ENCODE peak calls at places on chromosomes 11 and 22, in four cellular contexts. One of them, this sample, is unnamed.

GRCh38 chr22:47687776-47688175 is 925.3 kb downstream of the TBC1D22A start:
- DNase-seq in stromal cell of bone marrow: no peak
- DNase-seq in stimulated activated naive B cell treated with anti-CD40 and anti-IgM and Interleukin-4, amounts not matched to agents 10 μg/mL and 1 μg/mL and 100 μg/mL, for 72 hours: no peak
- DNase-seq in RPMI7951: no peak
- DNase-seq in this sample: no peak

GRCh38 chr11:33716236-33716635 is 15.6 kb upstream of the C11orf91 start:
- DNase-seq in stromal cell of bone marrow: no peak
- DNase-seq in RPMI7951: peak; percentile 46
- DNase-seq in stimulated activated naive B cell treated with anti-CD40 and anti-IgM and Interleukin-4, amounts not matched to agents 10 μg/mL and 1 μg/mL and 100 μg/mL, for 72 hours: no peak
- DNase-seq in this sample: no peak

GRCh38 chr22:29320546-29320945 is 5.0 kb upstream of the RASL10A start:
- DNase-seq in RPMI7951: no peak
- DNase-seq in stromal cell of bone marrow: no peak
- DNase-seq in stimulated activated naive B cell treated with anti-CD40 and anti-IgM and Interleukin-4, amounts not matched to agents 10 μg/mL and 1 μg/mL and 100 μg/mL, for 72 hours: no peak
- DNase-seq in this sample: no peak

GRCh38 chr11:10236850-10237249 is 57.2 kb downstream of the SBF2 start:
- DNase-seq in stromal cell of bone marrow: no peak
- DNase-seq in RPMI7951: peak; percentile 17
- DNase-seq in stimulated activated naive B cell treated with anti-CD40 and anti-IgM and Interleukin-4, amounts not matched to agents 10 μg/mL and 1 μg/mL and 100 μg/mL, for 72 hours: no peak
- DNase-seq in this sample: no peak

GRCh38 chr22:46638601-46639431 is 18.6 kb downstream of the GRAMD4 start:
- DNase-seq in RPMI7951: no peak
- DNase-seq in stimulated activated naive B cell treated with anti-CD40 and anti-IgM and Interleukin-4, amounts not matched to agents 10 μg/mL and 1 μg/mL and 100 μg/mL, for 72 hours: no peak
- DNase-seq in stromal cell of bone marrow: no peak
- DNase-seq in this sample: no peak

GRCh38 chr11:12329797-12330196 is 47.6 kb upstream of the PARVA start:
- DNase-seq in RPMI7951: no peak
- DNase-seq in stimulated activated naive B cell treated with anti-CD40 and anti-IgM and Interleukin-4, amounts not matched to agents 10 μg/mL and 1 μg/mL and 100 μg/mL, for 72 hours: no peak
- DNase-seq in stromal cell of bone marrow: no peak
- DNase-seq in this sample: no peak

GRCh38 chr22:46652930-46653331 is 32.7 kb downstream of the GRAMD4 start:
- DNase-seq in stimulated activated naive B cell treated with anti-CD40 and anti-IgM and Interleukin-4, amounts not matched to agents 10 μg/mL and 1 μg/mL and 100 μg/mL, for 72 hours: no peak
- DNase-seq in stromal cell of bone marrow: no peak
- DNase-seq in RPMI7951: no peak
- DNase-seq in this sample: no peak

GRCh38 chr11:102225689-102226562 is 91.4 kb upstream of the BIRC3 start:
- DNase-seq in RPMI7951: peak; percentile 97
- DNase-seq in stromal cell of bone marrow: peak; percentile 90
- DNase-seq in stimulated activated naive B cell treated with anti-CD40 and anti-IgM and Interleukin-4, amounts not matched to agents 10 μg/mL and 1 μg/mL and 100 μg/mL, for 72 hours: no peak
- DNase-seq in this sample: peak; percentile 83

GRCh38 chr11:126573325-126574076 is 218.0 kb downstream of the ST3GAL4 start:
- DNase-seq in RPMI7951: no peak
- DNase-seq in stimulated activated naive B cell treated with anti-CD40 and anti-IgM and Interleukin-4, amounts not matched to agents 10 μg/mL and 1 μg/mL and 100 μg/mL, for 72 hours: no peak
- DNase-seq in stromal cell of bone marrow: no peak
- DNase-seq in this sample: no peak

GRCh38 chr11:110362916-110363574 is 66.6 kb upstream of the RDX start:
- DNase-seq in stromal cell of bone marrow: no peak
- DNase-seq in stimulated activated naive B cell treated with anti-CD40 and anti-IgM and Interleukin-4, amounts not matched to agents 10 μg/mL and 1 μg/mL and 100 μg/mL, for 72 hours: no peak
- DNase-seq in RPMI7951: peak; percentile 71
- DNase-seq in this sample: peak; percentile 30

GRCh38 chr11:61516675-61517516 is 8.3 kb downstream of the LRRC10B start:
- DNase-seq in stromal cell of bone marrow: no peak
- DNase-seq in stimulated activated naive B cell treated with anti-CD40 and anti-IgM and Interleukin-4, amounts not matched to agents 10 μg/mL and 1 μg/mL and 100 μg/mL, for 72 hours: peak; percentile 37
- DNase-seq in RPMI7951: no peak
- DNase-seq in this sample: no peak

GRCh38 chr11:22778642-22779041 is 51.0 kb downstream of the SVIP start:
- DNase-seq in stromal cell of bone marrow: no peak
- DNase-seq in RPMI7951: peak; percentile 3
- DNase-seq in stimulated activated naive B cell treated with anti-CD40 and anti-IgM and Interleukin-4, amounts not matched to agents 10 μg/mL and 1 μg/mL and 100 μg/mL, for 72 hours: no peak
- DNase-seq in this sample: no peak

GRCh38 chr22:47391169-47392053 is 629.0 kb downstream of the TBC1D22A start:
- DNase-seq in stimulated activated naive B cell treated with anti-CD40 and anti-IgM and Interleukin-4, amounts not matched to agents 10 μg/mL and 1 μg/mL and 100 μg/mL, for 72 hours: no peak
- DNase-seq in RPMI7951: no peak
- DNase-seq in stromal cell of bone marrow: no peak
- DNase-seq in this sample: no peak

GRCh38 chr11:9758676-9759518 is 95.0 kb downstream of the SWAP70 start:
- DNase-seq in stimulated activated naive B cell treated with anti-CD40 and anti-IgM and Interleukin-4, amounts not matched to agents 10 μg/mL and 1 μg/mL and 100 μg/mL, for 72 hours: peak; percentile 58
- DNase-seq in RPMI7951: peak; percentile 94
- DNase-seq in stromal cell of bone marrow: peak; percentile 57
- DNase-seq in this sample: peak; percentile 84

GRCh38 chr22:32204856-32205722 is at the start of gene RFPL2:
- DNase-seq in stromal cell of bone marrow: peak; percentile 6
- DNase-seq in RPMI7951: no peak
- DNase-seq in stimulated activated naive B cell treated with anti-CD40 and anti-IgM and Interleukin-4, amounts not matched to agents 10 μg/mL and 1 μg/mL and 100 μg/mL, for 72 hours: no peak
- DNase-seq in this sample: peak; percentile 61

GRCh38 chr11:10381730-10382129 is 73.3 kb upstream of the AMPD3 start:
- DNase-seq in RPMI7951: no peak
- DNase-seq in stimulated activated naive B cell treated with anti-CD40 and anti-IgM and Interleukin-4, amounts not matched to agents 10 μg/mL and 1 μg/mL and 100 μg/mL, for 72 hours: no peak
- DNase-seq in stromal cell of bone marrow: no peak
- DNase-seq in this sample: no peak

GRCh38 chr11:47986219-47986618 is 5.9 kb downstream of the PTPRJ start:
- DNase-seq in stromal cell of bone marrow: no peak
- DNase-seq in stimulated activated naive B cell treated with anti-CD40 and anti-IgM and Interleukin-4, amounts not matched to agents 10 μg/mL and 1 μg/mL and 100 μg/mL, for 72 hours: no peak
- DNase-seq in RPMI7951: no peak
- DNase-seq in this sample: no peak

GRCh38 chr11:70731670-70732492 is 333.6 kb downstream of the CTTN start:
- DNase-seq in stimulated activated naive B cell treated with anti-CD40 and anti-IgM and Interleukin-4, amounts not matched to agents 10 μg/mL and 1 μg/mL and 100 μg/mL, for 72 hours: no peak
- DNase-seq in RPMI7951: no peak
- DNase-seq in stromal cell of bone marrow: no peak
- DNase-seq in this sample: no peak

GRCh38 chr11:74330065-74330858 is 18.8 kb upstream of the P4HA3 start:
- DNase-seq in stimulated activated naive B cell treated with anti-CD40 and anti-IgM and Interleukin-4, amounts not matched to agents 10 μg/mL and 1 μg/mL and 100 μg/mL, for 72 hours: no peak
- DNase-seq in stromal cell of bone marrow: no peak
- DNase-seq in RPMI7951: peak; percentile 44
- DNase-seq in this sample: peak; percentile 50

GRCh38 chr11:848988-849824 is 6.6 kb downstream of the TSPAN4 start:
- DNase-seq in stromal cell of bone marrow: no peak
- DNase-seq in stimulated activated naive B cell treated with anti-CD40 and anti-IgM and Interleukin-4, amounts not matched to agents 10 μg/mL and 1 μg/mL and 100 μg/mL, for 72 hours: no peak
- DNase-seq in RPMI7951: no peak
- DNase-seq in this sample: no peak

GRCh38 chr11:63738720-63739360 is 29.7 kb downstream of the ZFTA start:
- DNase-seq in stimulated activated naive B cell treated with anti-CD40 and anti-IgM and Interleukin-4, amounts not matched to agents 10 μg/mL and 1 μg/mL and 100 μg/mL, for 72 hours: no peak
- DNase-seq in RPMI7951: peak; percentile 67
- DNase-seq in stromal cell of bone marrow: peak; percentile 64
- DNase-seq in this sample: peak; percentile 54

GRCh38 chr22:38835888-38836301 is 7.9 kb downstream of the NPTXR start:
- DNase-seq in stimulated activated naive B cell treated with anti-CD40 and anti-IgM and Interleukin-4, amounts not matched to agents 10 μg/mL and 1 μg/mL and 100 μg/mL, for 72 hours: no peak
- DNase-seq in stromal cell of bone marrow: peak; percentile 6
- DNase-seq in RPMI7951: peak; percentile 29
- DNase-seq in this sample: peak; percentile 54

GRCh38 chr22:46250783-46251125 is 661 bp upstream of the CDPF1 start:
- DNase-seq in stromal cell of bone marrow: no peak
- DNase-seq in stimulated activated naive B cell treated with anti-CD40 and anti-IgM and Interleukin-4, amounts not matched to agents 10 μg/mL and 1 μg/mL and 100 μg/mL, for 72 hours: no peak
- DNase-seq in RPMI7951: no peak
- DNase-seq in this sample: no peak

GRCh38 chr22:36773935-36774334 is 2.0 kb downstream of the IFT27 start:
- DNase-seq in RPMI7951: peak; percentile 41
- DNase-seq in stromal cell of bone marrow: peak; percentile 59
- DNase-seq in stimulated activated naive B cell treated with anti-CD40 and anti-IgM and Interleukin-4, amounts not matched to agents 10 μg/mL and 1 μg/mL and 100 μg/mL, for 72 hours: no peak
- DNase-seq in this sample: peak; percentile 44

GRCh38 chr22:49092751-49093150 is 734.9 kb downstream of the BRD1 start:
- DNase-seq in RPMI7951: no peak
- DNase-seq in stimulated activated naive B cell treated with anti-CD40 and anti-IgM and Interleukin-4, amounts not matched to agents 10 μg/mL and 1 μg/mL and 100 μg/mL, for 72 hours: no peak
- DNase-seq in stromal cell of bone marrow: no peak
- DNase-seq in this sample: no peak

GRCh38 chr11:130677486-130678153 is 229.2 kb downstream of the ADAMTS15 start:
- DNase-seq in stromal cell of bone marrow: no peak
- DNase-seq in stimulated activated naive B cell treated with anti-CD40 and anti-IgM and Interleukin-4, amounts not matched to agents 10 μg/mL and 1 μg/mL and 100 μg/mL, for 72 hours: no peak
- DNase-seq in RPMI7951: peak; percentile 95
- DNase-seq in this sample: peak; percentile 88

GRCh38 chr11:121041072-121041471 is 17.2 kb downstream of the TBCEL start:
- DNase-seq in RPMI7951: no peak
- DNase-seq in stimulated activated naive B cell treated with anti-CD40 and anti-IgM and Interleukin-4, amounts not matched to agents 10 μg/mL and 1 μg/mL and 100 μg/mL, for 72 hours: no peak
- DNase-seq in stromal cell of bone marrow: no peak
- DNase-seq in this sample: no peak

GRCh38 chr11:64340671-64341335 is 799 bp downstream of the CCDC88B start:
- DNase-seq in stimulated activated naive B cell treated with anti-CD40 and anti-IgM and Interleukin-4, amounts not matched to agents 10 μg/mL and 1 μg/mL and 100 μg/mL, for 72 hours: peak; percentile 74
- DNase-seq in stromal cell of bone marrow: no peak
- DNase-seq in RPMI7951: no peak
- DNase-seq in this sample: no peak

GRCh38 chr22:41263704-41264103 is 22.3 kb downstream of the RANGAP1 start:
- DNase-seq in RPMI7951: no peak
- DNase-seq in stromal cell of bone marrow: no peak
- DNase-seq in stimulated activated naive B cell treated with anti-CD40 and anti-IgM and Interleukin-4, amounts not matched to agents 10 μg/mL and 1 μg/mL and 100 μg/mL, for 72 hours: no peak
- DNase-seq in this sample: no peak

GRCh38 chr11:56841210-56841810 is 92.8 kb upstream of the OR9G4 start:
- DNase-seq in RPMI7951: peak; percentile 46
- DNase-seq in stromal cell of bone marrow: peak; percentile 47
- DNase-seq in stimulated activated naive B cell treated with anti-CD40 and anti-IgM and Interleukin-4, amounts not matched to agents 10 μg/mL and 1 μg/mL and 100 μg/mL, for 72 hours: no peak
- DNase-seq in this sample: peak; percentile 68

GRCh38 chr11:1729692-1730011 is 20.7 kb downstream of the IFITM10 start:
- DNase-seq in RPMI7951: peak; percentile 61
- DNase-seq in stimulated activated naive B cell treated with anti-CD40 and anti-IgM and Interleukin-4, amounts not matched to agents 10 μg/mL and 1 μg/mL and 100 μg/mL, for 72 hours: no peak
- DNase-seq in stromal cell of bone marrow: no peak
- DNase-seq in this sample: no peak

GRCh38 chr11:66860449-66860831 is 3.6 kb downstream of the LRFN4 start:
- DNase-seq in RPMI7951: no peak
- DNase-seq in stromal cell of bone marrow: no peak
- DNase-seq in stimulated activated naive B cell treated with anti-CD40 and anti-IgM and Interleukin-4, amounts not matched to agents 10 μg/mL and 1 μg/mL and 100 μg/mL, for 72 hours: no peak
- DNase-seq in this sample: no peak

GRCh38 chr11:101215069-101215468 is 85.5 kb upstream of the PGR start:
- DNase-seq in stromal cell of bone marrow: no peak
- DNase-seq in RPMI7951: no peak
- DNase-seq in stimulated activated naive B cell treated with anti-CD40 and anti-IgM and Interleukin-4, amounts not matched to agents 10 μg/mL and 1 μg/mL and 100 μg/mL, for 72 hours: no peak
- DNase-seq in this sample: peak; percentile 0

GRCh38 chr22:19579880-19580279 is 55.7 kb upstream of the CLDN5 start:
- DNase-seq in stimulated activated naive B cell treated with anti-CD40 and anti-IgM and Interleukin-4, amounts not matched to agents 10 μg/mL and 1 μg/mL and 100 μg/mL, for 72 hours: no peak
- DNase-seq in stromal cell of bone marrow: no peak
- DNase-seq in RPMI7951: no peak
- DNase-seq in this sample: peak; percentile 43